ENCODE peak calls at places on chromosomes 2 and 18, in eight cellular contexts. K is A549; X is tibial artery; L is AG04450; W is body of pancreas; E is neural progenitor cell; B is CD4-positive, CD25-positive, alpha-beta regulatory T cell; V is colonic mucosa. F is an unnamed sample. For H3K9me3, the result is how much of the 10 kb centered on the place peaks cover.

GRCh38 chr2:42569116-42569711 is 782 bp downstream of the MTA3 start:
- DNase-seq in K (peak), X (no peak), L (no peak), W (peak), E (peak), B (peak), V (peak), F (no peak)

GRCh38 chr2:124590001-124590400 is 564.9 kb downstream of the CNTNAP5 start:
- DNase-seq in K (no peak), X (no peak), L (no peak), W (no peak), E (no peak), B (no peak), V (no peak), F (no peak)

GRCh38 chr2:101971836-101972235 is 19.9 kb upstream of the IL1R2 start:
- DNase-seq in K (no peak), X (no peak), L (no peak), W (no peak), E (no peak), B (no peak), V (no peak), F (no peak)

GRCh38 chr2:203002054-203002821 is 12.4 kb upstream of the NBEAL1 start:
- DNase-seq in K (peak), X (no peak), L (no peak), W (peak), E (no peak), B (no peak), V (no peak), F (no peak)

GRCh38 chr2:141820893-141821292 is 309.9 kb downstream of the LRP1B start:
- DNase-seq in K (no peak), X (no peak), L (no peak), W (no peak), E (peak), B (no peak), V (no peak), F (no peak)

GRCh38 chr2:120818441-120818920 is 82.8 kb downstream of the GLI2 start:
- DNase-seq in K (peak), X (peak), L (peak), W (peak), E (no peak), B (no peak), V (peak), F (no peak)

GRCh38 chr2:224309216-224309615 is 92.7 kb downstream of the FAM124B start:
- DNase-seq in K (no peak), X (no peak), L (no peak), W (no peak), E (no peak), B (no peak), V (no peak), F (no peak)

GRCh38 chr2:24559714-24560113 is 68.7 kb downstream of the NCOA1 start:
- DNase-seq in K (no peak), X (no peak), L (no peak), W (no peak), E (no peak), B (no peak), V (no peak), F (no peak)

GRCh38 chr18:48023334-48024008 is 93.0 kb upstream of the SMAD2 start:
- DNase-seq in K (peak), X (peak), L (no peak), W (peak), E (peak), B (no peak), V (peak), F (no peak)

GRCh38 chr2:141384676-141385075 is 746.1 kb downstream of the LRP1B start:
- DNase-seq in K (peak), X (no peak), L (no peak), W (no peak), E (peak), B (no peak), V (no peak), F (no peak)

GRCh38 chr2:119644186-119644585 is 34.8 kb upstream of the TMEM177 start:
- DNase-seq in K (no peak), X (no peak), L (no peak), W (peak), E (no peak), B (no peak), V (no peak), F (no peak)

GRCh38 chr2:71796174-71796592 is 342.8 kb downstream of the DYSF start:
- DNase-seq in K (no peak), X (peak), L (no peak), W (no peak), E (no peak), B (no peak), V (no peak), F (no peak)

GRCh38 chr18:25332002-25332401 is 20.0 kb downstream of the ZNF521 start:
- DNase-seq in K (no peak), X (no peak), L (no peak), W (no peak), E (no peak), B (no peak), V (no peak), F (no peak)

GRCh38 chr2:29113027-29113686 is 2.1 kb upstream of the CLIP4 start:
- DNase-seq in K (no peak), X (no peak), L (no peak), W (no peak), E (no peak), B (no peak), V (no peak), F (no peak)

GRCh38 chr2:48510329-48510728 is 19.6 kb upstream of the STON1 start:
- DNase-seq in K (no peak), X (no peak), L (no peak), W (no peak), E (no peak), B (no peak), V (no peak), F (no peak)

GRCh38 chr2:236663671-236664101 is 94.1 kb downstream of the ACKR3 start:
- DNase-seq in K (no peak), X (no peak), L (no peak), W (no peak), E (no peak), B (no peak), V (no peak), F (no peak)

GRCh38 chr18:57439617-57439975 is 4.4 kb downstream of the ONECUT2 start:
- DNase-seq in K (no peak), X (no peak), L (no peak), W (no peak), E (peak), B (no peak), V (no peak), F (no peak)

GRCh38 chr2:215027775-215028174 is 110.7 kb downstream of the ABCA12 start:
- DNase-seq in K (no peak), X (no peak), L (no peak), W (no peak), E (no peak), B (no peak), V (no peak), F (no peak)

GRCh38 chr2:192473331-192473730 is 278.6 kb upstream of the TMEFF2 start:
- DNase-seq in K (no peak), X (no peak), L (no peak), W (no peak), E (no peak), B (no peak), V (no peak), F (no peak)

GRCh38 chr2:96083064-96083889 is 33.1 kb downstream of the ADRA2B start:
- DNase-seq in K (no peak), X (peak), L (no peak), W (no peak), E (no peak), B (no peak), V (peak), F (peak)

GRCh38 chr2:191851159-191851558 is 4.3 kb upstream of the CAVIN2 start:
- DNase-seq in K (no peak), X (no peak), L (no peak), W (no peak), E (no peak), B (no peak), V (no peak), F (no peak)

GRCh38 chr2:202848813-202849212 is 22.8 kb downstream of the ICA1L start:
- DNase-seq in K (no peak), X (no peak), L (no peak), W (no peak), E (no peak), B (no peak), V (no peak), F (no peak)

GRCh38 chr2:178829299-178829698 is 22.1 kb upstream of the TTN start:
- DNase-seq in K (no peak), X (no peak), L (no peak), W (no peak), E (no peak), B (no peak), V (no peak), F (peak)

GRCh38 chr2:132479140-132479539 is 62.5 kb downstream of the GPR39 start:
- DNase-seq in K (peak), X (no peak), L (no peak), W (no peak), E (no peak), B (no peak), V (no peak), F (no peak)

GRCh38 chr2:215452725-215453124 is 16.9 kb upstream of the FN1 start:
- DNase-seq in K (no peak), X (no peak), L (no peak), W (no peak), E (peak), B (no peak), V (no peak), F (no peak)

GRCh38 chr2:43612944-43613343 is 17.1 kb upstream of the THADA start:
- DNase-seq in K (no peak), X (no peak), L (no peak), W (no peak), E (no peak), B (no peak), V (no peak), F (no peak)

GRCh38 chr2:230757476-230757875 is 44.8 kb downstream of the CAB39 start:
- DNase-seq in K (no peak), X (no peak), L (no peak), W (no peak), E (no peak), B (no peak), V (no peak), F (no peak)

GRCh38 chr2:235230809-235231601 is 262.8 kb upstream of the AGAP1 start:
- DNase-seq in K (no peak), X (no peak), L (no peak), W (no peak), E (no peak), B (no peak), V (no peak), F (no peak)

GRCh38 chr2:231764752-231765151 is 16.3 kb downstream of the PDE6D start:
- DNase-seq in K (no peak), X (no peak), L (no peak), W (no peak), E (no peak), B (no peak), V (no peak), F (no peak)

GRCh38 chr2:113156278-113157107 is 17.3 kb upstream of the PSD4 start:
- DNase-seq in K (no peak), X (no peak), L (no peak), W (peak), E (no peak), B (no peak), V (peak), F (no peak)

DNA sequence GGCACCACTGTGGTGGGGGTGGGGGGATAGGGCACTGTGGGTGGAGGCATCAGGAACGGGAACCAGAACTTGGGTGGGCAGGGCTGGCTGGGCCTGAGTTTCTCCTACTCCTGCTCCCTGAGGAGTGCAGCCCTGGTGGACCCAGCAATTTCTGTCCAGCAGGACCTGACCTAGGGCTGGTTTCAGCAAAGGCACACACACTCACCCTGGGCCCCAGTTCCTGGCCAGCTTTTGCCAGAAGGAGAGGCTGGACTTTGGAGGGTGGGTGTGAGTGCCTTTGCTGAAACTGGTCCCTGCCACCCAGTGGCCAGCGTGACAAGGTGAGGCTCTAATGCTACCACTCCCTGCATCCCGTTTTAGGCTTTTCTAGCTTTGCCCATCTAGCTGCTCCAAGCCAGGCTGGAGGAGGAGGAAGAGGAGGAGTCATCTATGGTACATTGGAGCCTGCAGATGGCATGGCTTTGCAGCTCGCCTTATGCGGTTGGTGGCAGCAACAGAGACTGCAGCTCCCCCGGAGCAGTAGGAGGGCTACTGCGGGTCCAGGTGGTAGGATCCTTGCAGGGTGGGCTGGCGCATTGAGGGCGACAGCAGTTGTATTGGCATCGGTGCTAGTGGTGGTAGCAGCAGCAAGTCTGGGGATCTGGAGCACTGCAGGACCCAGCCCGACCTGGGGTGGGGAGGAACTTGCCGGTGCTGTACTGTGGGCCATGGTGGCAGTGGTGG is 40.4 kb upstream of the IMP4 start:
- DNase-seq in K (no peak), X (no peak), L (no peak), W (no peak), E (no peak), B (no peak), V (no peak), F (no peak)
- H3K9me3 ChIP-seq in K (under half), X (under half), L (under half), W (under half), E (under half), B (under half), V (under half), F (under half)

DNA sequence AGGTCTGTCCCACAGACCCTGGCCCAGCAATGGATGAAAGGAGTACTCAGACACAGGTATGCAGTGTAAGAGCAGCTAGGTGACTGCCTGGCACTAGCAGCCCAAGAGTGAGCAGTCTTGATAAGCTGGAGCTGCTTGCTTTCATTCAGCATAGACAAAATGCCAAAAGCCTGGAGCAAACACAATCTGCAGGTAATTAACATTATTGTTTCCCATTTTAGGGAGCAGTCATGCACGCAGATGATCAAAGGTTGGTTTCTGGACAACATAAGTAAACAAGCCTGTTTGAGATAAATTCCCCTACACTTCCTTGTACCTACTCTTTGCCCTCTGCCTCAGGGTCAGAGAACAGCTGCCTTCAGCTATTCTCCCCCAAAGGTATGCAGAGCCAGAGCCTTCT is 73.7 kb upstream of the MSTN start:
- DNase-seq in K (peak), X (no peak), L (no peak), W (no peak), E (no peak), B (no peak), V (peak), F (no peak)
- H3K9me3 ChIP-seq in K (under half), X (under half), L (under half), W (under half), E (under half), B (under half), V (under half), F (under half)

DNA sequence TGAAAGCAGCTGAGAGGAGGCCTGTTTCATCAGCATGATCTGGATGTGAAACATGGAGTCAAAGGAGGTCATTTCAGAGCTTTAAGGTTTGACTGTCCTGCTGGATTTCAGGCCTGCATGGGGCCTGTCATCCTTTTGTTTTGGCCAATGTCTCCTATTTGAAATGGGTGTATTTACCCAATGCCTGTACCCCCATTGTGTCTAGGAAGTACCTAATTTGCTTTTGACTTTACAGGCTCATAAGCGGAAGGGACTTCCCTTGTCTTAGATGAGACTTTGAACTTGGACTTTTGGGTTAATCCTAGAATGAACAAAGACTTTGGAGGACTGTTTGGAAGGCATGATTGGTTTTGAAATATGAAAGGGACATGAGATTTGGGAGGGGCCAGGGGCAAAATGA is 19.3 kb upstream of the CYP27C1 start:
- DNase-seq in K (no peak), X (no peak), L (no peak), W (no peak), E (no peak), B (no peak), V (no peak), F (no peak)
- H3K9me3 ChIP-seq in K (under half), X (under half), L (under half), W (under half), E (under half), B (under half), V (under half), F (under half)

DNA sequence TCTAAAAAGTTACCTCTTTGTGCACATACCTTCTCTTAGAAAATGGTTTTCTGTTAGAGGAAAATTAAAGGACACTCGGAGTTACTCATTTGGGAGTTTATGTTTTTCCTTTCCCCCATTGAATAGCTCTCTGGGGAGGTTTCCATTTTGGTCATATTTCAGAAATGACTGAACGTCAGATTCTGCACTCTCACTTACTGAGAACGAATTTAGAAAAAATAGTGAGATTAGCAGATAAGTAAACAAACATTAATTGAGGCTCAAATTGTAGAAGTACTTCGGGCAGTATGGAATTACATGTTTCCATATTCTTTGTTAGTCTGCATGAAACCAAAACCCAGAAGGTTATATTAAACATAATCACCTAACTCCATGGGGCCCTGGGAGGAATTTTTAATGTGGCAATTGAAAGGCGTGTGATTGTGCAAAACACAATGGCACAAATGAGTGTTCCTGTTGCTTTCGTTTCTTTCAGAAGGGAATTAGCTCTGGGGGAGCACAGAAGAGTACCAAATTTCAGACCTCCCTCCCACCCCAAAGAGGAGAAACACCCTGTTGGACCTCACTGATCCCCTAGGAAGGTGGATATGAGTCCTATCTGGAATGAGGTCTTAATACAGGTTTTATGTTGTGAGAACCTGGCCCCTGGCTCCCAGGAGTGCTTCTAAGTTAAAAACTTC is 212.3 kb downstream of the BCL2 start:
- DNase-seq in K (no peak), X (no peak), L (no peak), W (no peak), E (no peak), B (no peak), V (no peak), F (no peak)
- H3K9me3 ChIP-seq in K (under half), X (under half), L (under half), W (under half), E (under half), B (under half), V (under half), F (under half)

GRCh38 chr2:201074996-201075395 is 3.2 kb downstream of the NDUFB3 start:
- DNase-seq in K (no peak), X (no peak), L (no peak), W (no peak), E (no peak), B (no peak), V (peak), F (no peak)
- H3K9me3 ChIP-seq in K (under half), X (under half), L (under half), W (under half), E (under half), B (under half), V (under half), F (under half)

DNA sequence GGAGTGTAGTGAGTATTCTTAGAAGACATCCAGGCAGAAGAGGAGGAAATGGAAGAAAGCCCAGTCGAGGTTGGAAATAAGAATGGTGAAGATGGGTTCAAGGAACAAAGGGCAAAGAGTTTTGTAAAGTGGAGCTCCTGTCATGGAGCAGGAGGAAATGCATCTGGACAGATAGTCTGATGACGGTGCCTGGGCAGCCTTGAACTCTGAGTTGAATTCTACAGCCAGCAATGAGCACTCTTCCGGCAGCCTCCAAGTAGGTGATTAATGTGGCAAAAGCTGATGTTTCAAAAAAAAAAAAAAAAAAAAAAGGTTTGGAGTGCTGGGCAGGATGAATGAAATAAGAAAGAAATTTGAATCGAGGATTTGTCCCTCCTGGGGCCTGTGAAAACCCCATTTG is 449.9 kb downstream of the TXNL1 start:
- DNase-seq in K (no peak), X (no peak), L (no peak), W (no peak), E (no peak), B (no peak), V (no peak), F (no peak)
- H3K9me3 ChIP-seq in K (under half), X (under half), L (under half), W (under half), E (under half), B (under half), V (under half), F (under half)

GRCh38 chr2:115610888-115611287 is 1168.4 kb downstream of the DPP10 start:
- DNase-seq in K (no peak), X (no peak), L (no peak), W (no peak), E (no peak), B (no peak), V (no peak), F (no peak)

GRCh38 chr2:115609978-115610377 is 1167.5 kb downstream of the DPP10 start:
- DNase-seq in K (no peak), X (no peak), L (no peak), W (peak), E (no peak), B (no peak), V (no peak), F (no peak)

GRCh38 chr2:115603285-115603684 is 1160.8 kb downstream of the DPP10 start:
- DNase-seq in K (no peak), X (no peak), L (no peak), W (no peak), E (no peak), B (no peak), V (no peak), F (no peak)

DNA sequence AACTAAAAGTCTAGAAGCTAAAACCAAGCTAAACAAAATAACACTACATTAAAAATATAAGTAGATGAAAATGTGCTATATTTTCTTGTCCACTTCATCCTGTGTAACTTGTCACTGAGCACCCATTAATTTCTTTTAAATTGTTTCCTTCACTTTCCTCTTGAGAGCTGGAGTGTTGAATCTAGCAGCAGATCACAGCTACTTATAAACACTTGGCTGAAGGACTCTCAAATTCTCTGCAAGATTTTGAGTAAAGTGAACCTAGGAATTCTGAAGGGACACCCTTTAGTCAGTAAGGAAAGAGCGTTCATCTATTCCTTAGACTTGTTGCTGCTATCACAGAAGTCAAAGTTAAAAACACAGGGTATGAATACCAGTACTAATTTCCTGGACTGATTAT is 1163.9 kb downstream of the DPP10 start:
- DNase-seq in K (no peak), X (no peak), L (no peak), W (no peak), E (no peak), B (no peak), V (no peak), F (no peak)
- H3K9me3 ChIP-seq in K (under half), X (under half), L (under half), W (under half), E (under half), B (under half), V (under half), F (under half)